ENCODE peak calls at places on chromosomes 1 and 21, in nine cellular contexts. D is CD8-positive, alpha-beta memory T cell; L is LoVo; B is GM12865; W is NCI-H1105; Z is NCI-H510A; I is NCI-H1092; A is amniotic stem cell; M is stimulated activated CD8-positive, alpha-beta memory T cell treated with anti-CD3 and anti-CD28 coated beads, Interleukin-7, amount 100 ng/mL, for 1 hour. F is an unnamed sample.

GRCh38 chr21:45358711-45359310 is 46.2 kb upstream of the COL18A1 start:
- DNase-seq in D (no peak), L (no peak), B (no peak), W (no peak), Z (no peak), I (no peak), A (no peak), M (no peak), F (no peak)

GRCh38 chr1:241411776-241412338 is 54.9 kb upstream of the RGS7 start:
- DNase-seq in D (no peak), L (no peak), B (no peak), W (no peak), Z (no peak), I (no peak), A (no peak), M (no peak), F (no peak)

GRCh38 chr1:176379626-176380339 is 83.2 kb upstream of the PAPPA2 start:
- DNase-seq in D (no peak), L (no peak), B (no peak), W (no peak), Z (no peak), I (no peak), A (no peak), M (no peak), F (no peak)

GRCh38 chr1:67053535-67053784 is 488 bp downstream of the SLC35D1 start:
- DNase-seq in D (no peak), L (peak), B (no peak), W (no peak), Z (peak), I (no peak), A (no peak), M (no peak), F (no peak)

GRCh38 chr1:66618390-66618789 is 84.4 kb downstream of the SGIP1 start:
- DNase-seq in D (no peak), L (no peak), B (peak), W (no peak), Z (no peak), I (no peak), A (no peak), M (no peak), F (no peak)

GRCh38 chr1:43143441-43143888 is 28.6 kb downstream of the EBNA1BP2 start:
- DNase-seq in D (no peak), L (no peak), B (peak), W (no peak), Z (no peak), I (no peak), A (no peak), M (no peak), F (no peak)

GRCh38 chr1:9840176-9840575 is 16.4 kb upstream of the CLSTN1 start:
- DNase-seq in D (no peak), L (no peak), B (no peak), W (peak), Z (peak), I (no peak), A (no peak), M (no peak), F (no peak)

GRCh38 chr1:198686069-198686728 is 47.4 kb downstream of the PTPRC start:
- DNase-seq in D (peak), L (peak), B (peak), W (peak), Z (no peak), I (no peak), A (peak), M (no peak), F (no peak)

GRCh38 chr1:1777510-1777909 is 760 bp downstream of the NADK start:
- DNase-seq in D (no peak), L (peak), B (peak), W (no peak), Z (no peak), I (no peak), A (no peak), M (no peak), F (no peak)